ENCODE peak calls at places on chromosome 6, in four cellular contexts. B is posterior cingulate gyrus, S is astrocyte of the cerebellum, I is activated T-helper 1 cell treated with Interleukin-2 at 50 U/mL for 16 hours. F is an unnamed sample.

GRCh38 chr6:139756381-139756780 is 381.9 kb upstream of the CITED2 start:
- DNase-seq in S (no peak), B (no peak), I (no peak), F (no peak)

GRCh38 chr6:31125586-31126363 is 5.5 kb upstream of the CDSN start:
- DNase-seq in S (no peak), B (no peak), I (no peak), F (no peak)

GRCh38 chr6:46510656-46511055 is 19.4 kb upstream of the RCAN2 start:
- DNase-seq in I (no peak), S (peak), B (no peak), F (no peak)

GRCh38 chr6:166587631-166588413 is 1.3 kb upstream of the RAMACL start:
- DNase-seq in B (no peak), I (no peak), S (no peak), F (no peak)

GRCh38 chr6:24922854-24923253 is 12.9 kb downstream of the RIPOR2 start:
- DNase-seq in S (no peak), I (no peak), B (no peak), F (no peak)

GRCh38 chr6:13488015-13488895 is 855 bp upstream of the GFOD1 start:
- DNase-seq in B (peak), I (no peak), S (no peak), F (no peak)

GRCh38 chr6:113182370-113183141 is 674.6 kb upstream of the MARCKS start:
- DNase-seq in B (no peak), S (peak), I (no peak), F (no peak)

GRCh38 chr6:142692942-142693341 is 252.0 kb downstream of the HIVEP2 start:
- DNase-seq in I (peak), S (peak), B (peak), F (peak)

GRCh38 chr6:43673444-43674063 is 14.0 kb downstream of the MRPS18A start:
- DNase-seq in B (peak), S (no peak), I (no peak), F (peak)

GRCh38 chr6:106927531-106928398 is 46.8 kb downstream of the CD24 start:
- DNase-seq in B (no peak), S (peak), I (no peak), F (no peak)

GRCh38 chr6:44727651-44728630 is 340.4 kb downstream of the CDC5L start:
- DNase-seq in I (no peak), B (no peak), S (no peak), F (no peak)

GRCh38 chr6:140346461-140346860 is 972.0 kb upstream of the CITED2 start:
- DNase-seq in I (no peak), B (no peak), S (no peak), F (no peak)

GRCh38 chr6:3911614-3912336 is 62.6 kb downstream of the FAM50B start:
- DNase-seq in I (no peak), S (no peak), B (peak), F (peak)

GRCh38 chr6:31729979-31730630 is 1.0 kb upstream of the DDAH2 start:
- DNase-seq in B (peak), S (peak), I (peak), F (peak)

GRCh38 chr6:100663219-100663863 is 198.6 kb upstream of the SIM1 start:
- DNase-seq in S (peak), I (no peak), B (no peak), F (no peak)

GRCh38 chr6:41967312-41968287 is 26.0 kb upstream of the CCND3 start:
- DNase-seq in B (no peak), S (no peak), I (no peak), F (no peak)

GRCh38 chr6:54071941-54072340 is 39.3 kb upstream of the MLIP start:
- DNase-seq in B (no peak), I (no peak), S (peak), F (no peak)

F was measured in hypothalamus.